ENCODE peak calls at places on chromosomes 4 and X, in five cellular contexts. V, T, G, X and M are unnamed samples.

GRCh38 chrX:13864264-13864663 is 47.4 kb upstream of the GPM6B start:
- DNase-seq in V (no peak), T (no peak), G (no peak), X (peak; percentile 30), M (no peak)

GRCh38 chr4:119087121-119087520 is 48.5 kb upstream of the MYOZ2 start:
- DNase-seq in V (no peak), T (no peak), G (no peak), X (no peak), M (no peak)

GRCh38 chr4:39464886-39465501 is 6.1 kb downstream of the LIAS start:
- DNase-seq in V (peak; percentile 96), T (no peak), G (no peak), X (peak; percentile 92), M (no peak)

GRCh38 chr4:145755802-145756201 is 75.9 kb downstream of the C4orf51 start:
- DNase-seq in V (no peak), T (no peak), G (no peak), X (peak; percentile 21), M (no peak)

GRCh38 chrX:41491267-41492004 is 44.3 kb downstream of the NYX start:
- DNase-seq in V (peak; percentile 95), T (peak; percentile 56), G (peak; percentile 93), X (peak; percentile 96), M (peak; percentile 84)

GRCh38 chrX:113315927-113316326 is 475.3 kb upstream of the AMOT start:
- DNase-seq in V (no peak), T (no peak), G (no peak), X (no peak), M (no peak)

GRCh38 chr4:51932261-51932660 is 87.9 kb downstream of the LRRC66 start:
- DNase-seq in V (no peak), T (no peak), G (no peak), X (no peak), M (no peak)

GRCh38 chr4:182351485-182351884 is 108.3 kb downstream of the TENM3 start:
- DNase-seq in V (no peak), T (no peak), G (peak; percentile 28), X (no peak), M (no peak)

GRCh38 chr4:21134994-21135393 is 434.7 kb downstream of the PACRGL start:
- DNase-seq in V (peak; percentile 35), T (peak; percentile 18), G (peak; percentile 51), X (no peak), M (peak; percentile 60)

GRCh38 chr4:53273726-53274125 is 92.1 kb downstream of the SCFD2 start:
- DNase-seq in V (no peak), T (no peak), G (no peak), X (peak; percentile 53), M (no peak)

DNA sequence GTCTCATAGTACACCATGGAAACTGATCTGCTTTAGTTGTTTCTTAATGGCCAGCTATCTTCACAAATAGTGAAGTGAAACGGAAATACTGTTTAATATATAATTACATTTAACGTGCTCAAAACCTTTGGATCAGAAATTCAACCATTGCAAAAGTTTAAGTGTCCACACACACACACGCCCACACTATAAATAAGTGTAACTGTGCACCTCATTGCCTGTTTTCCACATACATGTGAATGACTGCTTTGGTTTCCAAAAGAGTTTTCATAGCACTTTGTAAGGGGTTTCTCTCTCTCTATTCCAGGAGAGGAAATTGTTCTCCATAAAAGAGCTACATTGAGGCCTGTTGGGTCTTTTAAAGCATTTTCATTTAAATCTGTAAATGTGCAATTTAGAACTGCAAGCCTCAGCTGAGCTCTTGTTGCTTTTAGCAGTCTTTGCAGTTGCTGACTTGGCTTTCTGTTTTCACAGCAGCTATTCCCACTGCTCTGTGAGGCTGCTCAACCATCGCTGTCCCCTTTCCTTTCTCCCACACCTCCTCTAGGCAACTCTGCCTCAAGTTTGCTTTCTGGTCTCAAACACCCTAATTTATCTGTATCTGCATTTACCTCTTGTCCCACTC is 94.5 kb downstream of the RAPGEF2 start:
- DNase-seq in V (no peak), T (no peak), G (no peak), X (no peak), M (no peak)
- H3K4ac ChIP-seq in V (no peak overlapping the region), T (no peak overlapping the region), G (no peak overlapping the region), X (no peak overlapping the region), M (no peak overlapping the region)

GRCh38 chrX:130094712-130095111 is 15.6 kb downstream of the ELF4 start:
- DNase-seq in V (no peak), T (no peak), G (no peak), X (no peak), M (no peak)

GRCh38 chrX:130093271-130093670 is 17.0 kb downstream of the ELF4 start:
- DNase-seq in V (no peak), T (no peak), G (no peak), X (no peak), M (no peak)

GRCh38 chrX:130086414-130087207 is 23.7 kb downstream of the ELF4 start:
- DNase-seq in V (no peak), T (no peak), G (no peak), X (no peak), M (no peak)

GRCh38 chrX:130095249-130095648 is 15.0 kb downstream of the ELF4 start:
- DNase-seq in V (no peak), T (no peak), G (no peak), X (no peak), M (no peak)

DNA sequence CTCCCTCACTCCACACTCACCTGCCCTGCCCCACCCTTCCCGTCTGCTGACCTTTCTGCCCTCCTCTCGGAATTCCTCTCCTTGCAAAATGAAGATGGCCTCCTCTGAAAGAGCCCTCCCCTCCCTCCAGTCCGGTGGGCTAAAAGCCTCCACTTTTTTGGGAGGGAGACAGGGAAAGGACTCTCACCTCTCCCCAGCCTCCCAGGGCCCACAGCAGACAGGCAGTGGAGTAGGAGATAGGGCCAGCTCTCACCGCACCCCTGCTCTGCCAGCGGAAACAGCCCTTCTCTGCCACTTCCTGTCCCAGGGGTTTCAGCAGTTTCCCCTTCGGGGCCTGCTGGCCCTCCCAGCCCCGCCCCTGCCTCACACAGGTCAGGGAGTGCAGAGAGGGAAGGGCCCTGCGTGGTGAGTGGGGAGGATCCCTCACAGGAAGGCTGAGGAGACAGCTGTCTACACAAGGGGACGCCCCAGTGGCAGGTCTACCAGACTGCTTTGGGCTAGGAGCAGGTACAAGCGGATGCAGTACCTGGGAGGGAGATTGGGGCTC is 18.2 kb downstream of the ELF4 start:
- DNase-seq in V (no peak), T (no peak), G (peak; percentile 70), X (no peak), M (peak; percentile 43)
- H3K4me1 ChIP-seq in V (peaks cover 9% of the 10 kb centered on the region), T (no peaks in the 10 kb centered on the region), G (no peaks in the 10 kb centered on the region), X (no peaks in the 10 kb centered on the region), M (peaks cover 14% of the 10 kb centered on the region)

DNA sequence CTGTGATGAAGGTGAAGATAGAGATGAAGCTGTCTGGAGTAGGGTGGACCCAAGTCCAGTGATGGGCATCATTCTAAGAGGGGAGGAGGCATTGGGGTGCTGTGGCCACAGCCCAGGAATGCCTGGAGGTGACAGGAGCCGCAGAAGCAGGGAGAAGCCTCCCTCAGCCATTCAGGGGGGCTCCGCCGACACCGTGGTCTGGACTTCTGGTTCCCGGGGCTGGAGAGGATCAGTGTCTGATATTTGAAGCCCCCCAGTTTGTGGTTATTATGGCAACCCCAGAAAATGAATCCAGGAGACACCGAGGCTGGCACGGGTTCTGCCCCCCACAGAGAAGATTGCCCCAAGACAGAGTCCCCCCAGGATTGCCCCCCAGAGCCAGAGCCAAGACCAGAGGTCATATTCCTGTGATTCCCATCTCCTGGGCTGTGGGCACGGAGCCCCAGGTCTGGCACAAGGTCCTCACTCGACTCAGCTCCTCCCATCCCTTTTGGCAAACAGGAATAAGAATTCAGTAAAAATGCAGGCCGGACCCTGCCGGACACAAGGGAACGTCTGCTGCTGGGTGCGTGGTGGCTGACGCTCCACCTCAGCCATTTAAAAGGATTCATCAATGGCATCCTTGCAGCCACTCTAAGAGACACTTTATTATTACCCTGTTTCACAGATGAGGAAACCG is 116.6 kb downstream of the CPZ start:
- DNase-seq in V (no peak), T (no peak), G (no peak), X (no peak), M (no peak)
- H4K8ac ChIP-seq in V (no peak overlapping the region), T (no peak overlapping the region), G (no peak overlapping the region), X (no peak overlapping the region), M (no peak overlapping the region)

DNA sequence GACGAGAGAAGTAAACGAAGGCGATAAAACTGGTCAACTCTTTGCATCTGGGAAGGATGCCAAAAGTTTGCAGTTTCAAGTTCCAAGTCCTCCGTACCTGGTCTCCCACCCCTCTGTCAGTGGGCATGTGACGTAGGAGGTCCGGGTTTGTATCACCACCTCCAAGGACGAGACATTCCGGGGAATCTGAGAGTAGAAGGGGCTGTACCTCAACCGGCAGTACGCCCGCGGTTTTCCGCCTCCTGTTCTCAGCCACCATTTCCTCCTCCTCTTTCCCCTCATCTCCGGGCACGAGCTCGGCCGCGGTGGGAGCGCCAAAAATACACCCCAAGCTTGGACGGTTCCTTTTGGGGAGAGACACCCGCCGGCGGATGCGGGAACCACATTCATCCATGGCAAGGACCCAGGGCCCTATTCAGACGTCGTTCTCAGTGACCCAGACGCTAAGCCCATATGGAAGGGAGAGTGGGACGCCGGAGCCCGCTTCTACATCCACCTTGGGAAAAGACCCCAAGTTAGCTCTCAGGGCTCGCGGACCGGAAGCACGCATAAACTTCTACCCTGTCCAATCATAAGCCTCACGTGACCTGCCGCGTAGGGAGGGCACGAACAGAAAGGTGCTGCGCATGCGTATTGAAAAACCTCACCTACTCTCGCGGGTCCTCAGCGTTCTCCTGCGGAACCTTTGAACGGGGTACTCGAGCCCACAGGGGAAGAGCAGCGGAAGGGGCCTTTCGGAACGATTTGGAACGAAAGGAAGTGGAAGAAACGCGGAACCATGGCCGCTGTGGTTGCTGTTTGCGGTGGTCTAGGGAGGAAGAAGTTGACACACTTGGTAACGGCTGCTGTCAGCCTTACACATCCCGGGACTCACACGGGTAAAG is at the start of the genes HELQ and MRPS18C:
- DNase-seq in V (peak; percentile 99), T (peak; percentile 94), G (peak; percentile 99), X (peak; percentile 99), M (peak; percentile 97)
- H3K4ac ChIP-seq in V (peak within 1 kb of the TSS; percentile 98), T (no peak within 1 kb of the TSS), G (no peak within 1 kb of the TSS), X (peak within 1 kb of the TSS; percentile 85), M (peak within 1 kb of the TSS; percentile 64)